ENCODE peak calls at places on chromosomes 1 and 21, in seven cellular contexts. Q is pancreas, T is fibroblast of mammary gland, O is stomach, W is A549, K is brain microvascular endothelial cell, X is PC-9. M is an unnamed sample.

GRCh38 chr1:241902376-241903067 is 54.5 kb downstream of the EXO1 start:
- DNase-seq in Q (no peak), T (peak), O (no peak), W (no peak), K (peak), X (no peak), M (no peak)

GRCh38 chr21:45015469-45015860 is 58.9 kb upstream of the ADARB1 start:
- DNase-seq in Q (no peak), T (no peak), O (no peak), W (no peak), K (no peak), X (no peak), M (no peak)

GRCh38 chr1:225865514-225865913 is 16.7 kb downstream of the TMEM63A start:
- DNase-seq in Q (no peak), T (no peak), O (no peak), W (no peak), K (no peak), X (no peak), M (no peak)

GRCh38 chr1:85568660-85569059 is 11.9 kb upstream of the CCN1 start:
- DNase-seq in Q (no peak), T (no peak), O (no peak), W (no peak), K (no peak), X (no peak), M (no peak)

GRCh38 chr1:6496360-6496704 is 4.9 kb upstream of the PLEKHG5 start:
- DNase-seq in Q (no peak), T (no peak), O (no peak), W (no peak), K (no peak), X (no peak), M (no peak)

GRCh38 chr1:218374972-218375371 is 29.8 kb downstream of the TGFB2 start:
- DNase-seq in Q (no peak), T (peak), O (no peak), W (peak), K (peak), X (no peak), M (peak)

GRCh38 chr1:65020774-65021173 is 54.4 kb upstream of the JAK1 start:
- DNase-seq in Q (no peak), T (peak), O (no peak), W (peak), K (no peak), X (no peak), M (no peak)

GRCh38 chr1:45566722-45567121 is 16.1 kb downstream of the AKR1A1 start:
- DNase-seq in Q (no peak), T (peak), O (no peak), W (no peak), K (no peak), X (no peak), M (no peak)

GRCh38 chr1:159892944-159893343 is 7.0 kb downstream of the CFAP45 start:
- DNase-seq in Q (no peak), T (no peak), O (no peak), W (peak), K (no peak), X (no peak), M (no peak)

GRCh38 chr1:236214761-236215160 is 67.0 kb downstream of the ERO1B start:
- DNase-seq in Q (no peak), T (no peak), O (no peak), W (no peak), K (no peak), X (no peak), M (no peak)

GRCh38 chr1:204331847-204332487 is 27.8 kb downstream of the PLEKHA6 start:
- DNase-seq in Q (no peak), T (no peak), O (peak), W (no peak), K (no peak), X (no peak), M (no peak)

GRCh38 chr1:167474191-167474641 is 44.1 kb downstream of the CD247 start:
- DNase-seq in Q (no peak), T (no peak), O (no peak), W (no peak), K (no peak), X (no peak), M (no peak)

GRCh38 chr1:117466761-117467160 is 99.5 kb downstream of the MAN1A2 start:
- DNase-seq in Q (no peak), T (peak), O (no peak), W (no peak), K (no peak), X (no peak), M (no peak)

GRCh38 chr1:11893907-11894251 is 32.3 kb downstream of the KIAA2013 start:
- DNase-seq in Q (peak), T (peak), O (peak), W (peak), K (no peak), X (peak), M (no peak)

GRCh38 chr1:237891979-237892378 is 1.3 kb upstream of the ZP4 start:
- DNase-seq in Q (no peak), T (peak), O (no peak), W (no peak), K (no peak), X (no peak), M (no peak)

GRCh38 chr1:119873166-119874025 is 22.9 kb downstream of the ADAM30 start:
- DNase-seq in Q (no peak), T (peak), O (no peak), W (no peak), K (peak), X (no peak), M (peak)

GRCh38 chr1:3695326-3696217 is 43.3 kb downstream of the TP73 start:
- DNase-seq in Q (peak), T (peak), O (peak), W (peak), K (peak), X (peak), M (no peak)

DNA sequence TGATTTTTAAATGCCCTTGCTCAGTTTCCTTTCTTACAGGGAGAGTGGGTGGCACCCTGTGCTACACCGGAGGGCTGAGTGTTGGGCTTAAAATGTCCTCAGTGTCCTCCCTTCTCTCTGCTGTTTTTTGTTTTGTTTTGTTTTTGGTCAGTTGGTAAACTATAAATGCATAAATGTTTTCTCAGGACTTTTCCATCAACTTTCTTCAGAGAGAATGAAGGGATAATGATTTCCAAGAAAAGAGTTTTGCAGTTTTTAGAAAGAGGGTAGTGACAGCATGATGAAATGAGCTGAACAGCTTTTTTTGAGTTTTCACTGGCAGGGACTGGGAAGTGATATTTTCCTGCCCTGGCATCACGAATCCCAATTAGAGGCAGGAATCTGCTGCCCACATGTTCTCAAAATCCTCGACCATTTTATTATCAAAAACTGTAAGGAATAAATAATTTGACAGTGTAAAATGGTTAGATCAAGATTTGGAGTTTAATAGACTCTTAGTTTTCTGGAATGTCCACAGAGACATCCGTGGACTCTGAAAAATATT is 15.2 kb downstream of the LAMC1 start:
- DNase-seq in Q (no peak), T (no peak), O (no peak), W (no peak), K (no peak), X (no peak), M (no peak)
- H3K4me3 ChIP-seq in Q (no peak), T (no peak), O (no peak), W (no peak), K (no peak), X (no peak), M (no peak)

DNA sequence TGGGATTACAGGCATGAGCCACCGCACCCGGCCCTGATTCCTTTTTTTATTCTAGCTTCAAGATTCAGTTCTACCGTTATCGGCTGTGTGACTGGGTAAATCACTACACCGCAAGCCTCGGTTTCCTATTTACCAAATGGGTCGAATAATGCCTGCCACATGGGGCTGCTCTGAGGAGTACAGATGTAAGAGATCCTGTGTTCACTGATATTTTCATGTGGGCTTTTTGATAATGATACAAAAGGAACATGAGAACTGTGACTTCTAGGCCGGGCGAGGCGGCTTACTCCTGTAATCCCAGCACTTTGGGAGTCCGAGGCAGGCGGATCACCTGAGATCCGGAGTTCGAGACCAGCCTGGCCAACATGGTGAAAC is 695 bp upstream of the PSMB4 start:
- DNase-seq in Q (no peak), T (no peak), O (no peak), W (no peak), K (no peak), X (no peak), M (peak)
- H3K4me3 ChIP-seq in Q (peak), T (peak), O (peak), W (peak), K (no peak), X (peak), M (peak)

GRCh38 chr1:51237714-51238403 is 1.8 kb downstream of the RNF11 start:
- DNase-seq in Q (no peak), T (peak), O (no peak), W (no peak), K (peak), X (no peak), M (peak)

GRCh38 chr1:51237313-51237700 is 1.2 kb downstream of the RNF11 start:
- DNase-seq in Q (no peak), T (no peak), O (no peak), W (no peak), K (no peak), X (no peak), M (no peak)

GRCh38 chr1:51235611-51236547 is at the start of gene RNF11:
- DNase-seq in Q (peak), T (peak), O (peak), W (peak), K (peak), X (peak), M (peak)

GRCh38 chr1:51236548-51237312 is 657 bp downstream of the RNF11 start:
- DNase-seq in Q (peak), T (peak), O (peak), W (no peak), K (peak), X (peak), M (peak)

DNA sequence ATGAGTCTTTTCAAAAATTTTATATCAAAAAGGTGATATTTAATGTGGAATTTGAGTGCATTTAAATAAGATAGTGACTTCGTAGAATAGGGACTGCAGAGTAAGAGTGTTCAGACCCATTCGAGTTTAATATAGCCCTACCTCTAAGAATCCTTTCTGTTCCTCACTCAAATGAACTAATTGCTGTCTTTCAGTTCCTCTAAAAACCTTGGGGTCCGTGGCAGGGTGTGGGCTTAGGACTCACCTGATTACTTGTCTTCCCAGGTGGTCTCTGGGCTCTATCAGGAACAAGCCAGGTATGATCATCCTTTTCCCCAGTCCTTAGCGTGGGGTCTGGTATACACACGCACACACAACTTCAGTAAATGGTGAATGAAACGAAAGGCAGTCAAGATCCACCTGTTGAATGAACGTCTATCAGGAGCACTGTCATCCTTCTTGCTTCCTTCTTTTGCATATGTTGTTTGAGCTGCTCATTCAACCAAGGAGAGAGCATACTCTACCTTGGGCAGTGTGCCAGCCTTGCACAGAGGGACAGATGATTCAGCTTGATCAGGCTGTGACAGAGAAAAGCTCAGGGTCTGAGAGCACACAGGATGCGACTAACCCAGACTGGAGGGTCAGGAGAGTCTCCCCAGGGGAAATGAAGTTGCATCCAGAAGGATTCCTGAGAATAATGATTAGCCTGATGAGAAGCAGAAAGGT is 1.2 kb upstream of the RNF11 start:
- DNase-seq in Q (peak), T (peak), O (peak), W (peak), K (peak), X (peak), M (peak)
- H3K4me3 ChIP-seq in Q (no peak), T (no peak), O (peak), W (no peak), K (no peak), X (peak), M (no peak)

GRCh38 chr1:32179443-32180185 is at the start of gene TXLNA:
- DNase-seq in Q (peak), T (peak), O (peak), W (peak), K (peak), X (peak), M (peak)

GRCh38 chr1:32179193-32179442 is 357 bp upstream of the TXLNA start:
- DNase-seq in Q (no peak), T (no peak), O (no peak), W (no peak), K (no peak), X (no peak), M (no peak)

GRCh38 chr1:32181065-32181464 is 1.6 kb downstream of the TXLNA start:
- DNase-seq in Q (no peak), T (no peak), O (no peak), W (no peak), K (no peak), X (no peak), M (no peak)

GRCh38 chr1:32180186-32181060 is 948 bp downstream of the TXLNA start:
- DNase-seq in Q (peak), T (peak), O (peak), W (peak), K (peak), X (peak), M (no peak)

DNA sequence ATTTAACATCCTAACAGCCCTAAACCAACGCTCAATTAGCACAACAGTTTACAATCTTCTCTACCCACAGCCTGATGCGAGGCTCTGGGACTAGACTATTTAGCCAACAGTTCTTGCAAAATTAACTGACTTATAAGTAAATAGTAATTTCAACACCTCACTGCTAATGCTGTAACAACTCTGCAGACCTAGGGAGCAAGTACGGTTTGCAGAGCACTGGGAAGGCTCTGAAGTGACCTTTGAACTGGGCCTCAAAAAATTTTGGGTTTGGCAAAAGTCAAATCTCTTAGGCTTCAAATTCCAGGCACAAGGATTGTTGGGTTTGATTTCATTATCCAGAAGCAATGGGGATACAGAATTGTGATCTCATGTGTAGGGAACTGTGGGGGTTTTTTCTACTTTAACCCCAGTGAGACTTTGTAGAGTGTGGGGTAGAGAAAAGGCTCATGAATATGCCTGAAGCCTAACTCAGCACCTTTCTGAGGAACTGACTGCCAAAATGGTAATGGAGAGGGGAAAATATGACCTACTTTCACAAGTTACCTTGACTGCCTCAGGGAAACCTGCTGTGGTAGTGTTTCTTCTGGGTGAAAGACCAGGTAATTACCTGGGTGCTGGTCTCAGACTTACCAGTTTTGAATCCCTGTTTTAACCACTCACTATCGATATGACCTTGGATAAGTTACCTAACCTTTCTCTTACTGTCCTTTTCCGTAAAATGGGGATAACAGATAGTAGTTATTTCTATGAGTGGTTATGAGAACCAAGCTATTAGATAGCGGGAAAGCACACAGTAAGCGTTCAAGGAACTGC is 889 bp upstream of the TXLNA start:
- DNase-seq in Q (no peak), T (no peak), O (no peak), W (no peak), K (no peak), X (no peak), M (no peak)
- H3K4me3 ChIP-seq in Q (no peak), T (peak), O (peak), W (peak), K (no peak), X (peak), M (no peak)

DNA sequence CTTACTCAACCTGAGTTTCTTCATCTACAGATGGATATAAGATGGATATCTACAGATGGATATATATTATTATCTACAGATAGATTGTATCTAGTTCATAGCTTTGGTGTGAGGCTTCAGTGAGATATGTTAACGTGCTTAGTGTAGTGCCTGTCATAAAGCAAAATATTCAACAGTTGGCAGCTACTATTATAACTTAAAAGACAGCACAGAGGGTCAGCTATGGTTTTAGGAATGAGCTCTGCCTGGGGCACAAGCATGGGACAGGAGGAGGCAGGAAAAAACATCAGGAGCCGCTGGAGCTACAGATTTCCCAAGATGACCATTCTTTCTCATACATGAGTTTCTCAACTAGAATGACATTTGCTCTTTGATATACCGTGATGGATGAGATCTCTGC is 1.3 kb upstream of the CYB5R1 start:
- DNase-seq in Q (no peak), T (no peak), O (no peak), W (no peak), K (no peak), X (no peak), M (no peak)
- H3K4me3 ChIP-seq in Q (no peak), T (no peak), O (peak), W (no peak), K (no peak), X (no peak), M (no peak)

M was measured in SJSA1.